ENCODE peak calls at places on chromosomes 11 and 22, in four cellular contexts. O is GM23338, E is SJSA1, J is body of pancreas. L is an unnamed sample. For H3K36me3, the result is how much of the 10 kb centered on the place peaks cover.

GRCh38 chr11:77193915-77194830 is 66.1 kb downstream of the MYO7A start:
- DNase-seq in J (no peak), O (no peak), E (no peak), L (no peak)

GRCh38 chr22:17924735-17925727 is 99.3 kb downstream of the MICAL3 start:
- DNase-seq in O (no peak), J (no peak), E (no peak), L (no peak)

GRCh38 chr22:37808294-37808657 is 542 bp downstream of the GCAT start:
- DNase-seq in E (no peak), J (no peak), O (peak), L (no peak)

GRCh38 chr22:31327786-31328544 is 18.2 kb downstream of the PATZ1 start:
- DNase-seq in E (no peak), J (no peak), O (no peak), L (no peak)

GRCh38 chr11:93054881-93055280 is 85.4 kb downstream of the MTNR1B start:
- DNase-seq in E (peak), O (no peak), J (no peak), L (peak)

GRCh38 chr11:67646535-67647336 is 3.8 kb downstream of the ACY3 start:
- DNase-seq in E (no peak), J (peak), O (no peak), L (no peak)

GRCh38 chr11:1234054-1234720 is 11.3 kb downstream of the MUC5B start:
- DNase-seq in J (peak), E (no peak), O (no peak), L (no peak)

GRCh38 chr22:38415561-38416321 is 39.3 kb downstream of the KCNJ4 start:
- DNase-seq in E (no peak), O (peak), J (no peak), L (no peak)

GRCh38 chr22:28864878-28865596 is 18.3 kb upstream of the ZNRF3 start:
- DNase-seq in J (no peak), E (no peak), O (no peak), L (no peak)

GRCh38 chr11:61581030-61581928 is at the start of gene SYT7:
- DNase-seq in O (peak), E (peak), J (peak), L (peak)

GRCh38 chr22:45976351-45977002 is 485 bp downstream of the WNT7B start:
- DNase-seq in J (no peak), E (no peak), O (peak), L (no peak)

GRCh38 chr11:73342633-73343032 is 33.6 kb upstream of the RELT start:
- DNase-seq in O (peak), E (no peak), J (no peak), L (no peak)

GRCh38 chr11:109668973-109669634 is 247.1 kb downstream of the C11orf87 start:
- DNase-seq in E (no peak), O (no peak), J (no peak), L (no peak)

GRCh38 chr22:31081963-31082605 is 966 bp downstream of the SMTN start:
- DNase-seq in J (no peak), E (peak), O (no peak), L (no peak)

GRCh38 chr11:60394666-60395343 is 1.5 kb upstream of the MS4A14 start:
- DNase-seq in J (no peak), O (no peak), E (no peak), L (no peak)

GRCh38 chr11:76830639-76831312 is 29.9 kb upstream of the ACER3 start:
- DNase-seq in E (no peak), O (no peak), J (peak), L (no peak)

GRCh38 chr11:131609317-131609716 is 238.9 kb downstream of the NTM start:
- DNase-seq in O (no peak), E (peak), J (no peak), L (peak)

GRCh38 chr22:37739000-37739399 is 42.2 kb downstream of the TRIOBP start:
- DNase-seq in J (peak), E (no peak), O (no peak), L (no peak)

GRCh38 chr11:78298216-78298860 is 109.6 kb downstream of the USP35 start:
- DNase-seq in O (no peak), J (no peak), E (peak), L (no peak)

GRCh38 chr22:27641049-27641790 is 160.3 kb downstream of the MN1 start:
- DNase-seq in O (no peak), J (no peak), E (no peak), L (no peak)

GRCh38 chr11:67648140-67648795 is 2.3 kb downstream of the ACY3 start:
- DNase-seq in J (peak), O (peak), E (no peak), L (no peak)

GRCh38 chr11:41201156-41201555 is 258.3 kb downstream of the LRRC4C start:
- DNase-seq in J (no peak), E (peak), O (peak), L (no peak)

GRCh38 chr11:117016747-117017146 is 81.5 kb downstream of the SIK3 start:
- DNase-seq in O (no peak), J (no peak), E (no peak), L (no peak)

GRCh38 chr11:65415499-65416340 is 6.9 kb upstream of the NEAT1 start:
- DNase-seq in E (peak), J (peak), O (no peak), L (no peak)

GRCh38 chr11:31964181-31964580 is 126.7 kb upstream of the RCN1 start:
- DNase-seq in J (no peak), O (no peak), E (no peak), L (no peak)

GRCh38 chr11:31968774-31969433 is 122.0 kb upstream of the RCN1 start:
- DNase-seq in E (peak), J (no peak), O (no peak), L (no peak)

GRCh38 chr11:31972623-31973022 is 118.3 kb upstream of the RCN1 start:
- DNase-seq in J (no peak), E (no peak), O (no peak), L (no peak)

GRCh38 chr11:31967404-31967950 is 123.4 kb upstream of the RCN1 start:
- DNase-seq in O (no peak), J (no peak), E (no peak), L (no peak)

GRCh38 chr11:31966846-31967245 is 124.0 kb upstream of the RCN1 start:
- DNase-seq in J (no peak), E (no peak), O (no peak), L (no peak)
- H3K36me3 ChIP-seq in J (under half), E (under half), O (under half), L (under half)

DNA sequence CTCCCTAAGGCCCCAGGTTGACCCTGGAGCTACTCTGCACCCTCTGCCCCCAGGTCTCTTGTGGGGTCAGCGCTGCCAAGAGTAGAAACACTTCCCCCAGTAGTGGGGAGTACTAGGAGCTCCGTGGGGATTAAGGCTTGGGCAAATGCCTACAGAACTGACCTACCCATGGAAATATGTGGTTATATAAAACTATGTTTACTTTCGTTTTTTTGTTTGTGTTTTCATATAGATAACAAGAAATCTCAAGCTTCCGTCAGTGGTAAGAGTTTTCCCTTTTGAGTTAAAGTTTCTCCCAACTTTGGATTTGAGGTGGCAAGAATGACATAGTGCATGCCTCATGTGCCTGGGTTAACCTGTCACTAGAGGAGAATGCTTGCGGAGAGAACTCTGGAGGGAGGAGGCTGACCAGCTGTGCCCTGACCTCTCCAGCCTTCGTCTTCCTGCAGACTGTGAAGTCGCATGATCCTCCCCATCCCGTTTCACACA is 45.5 kb downstream of the MED15 start:
- DNase-seq in E (no peak), O (no peak), J (peak), L (no peak)
- H3K36me3 ChIP-seq in E (half or more), O (under half), J (under half), L (under half)

GRCh38 chr11:69654660-69655478 is 13.9 kb downstream of the CCND1 start:
- DNase-seq in E (peak), O (peak), J (no peak), L (no peak)
- H3K36me3 ChIP-seq in E (half or more), O (under half), J (under half), L (under half)

DNA sequence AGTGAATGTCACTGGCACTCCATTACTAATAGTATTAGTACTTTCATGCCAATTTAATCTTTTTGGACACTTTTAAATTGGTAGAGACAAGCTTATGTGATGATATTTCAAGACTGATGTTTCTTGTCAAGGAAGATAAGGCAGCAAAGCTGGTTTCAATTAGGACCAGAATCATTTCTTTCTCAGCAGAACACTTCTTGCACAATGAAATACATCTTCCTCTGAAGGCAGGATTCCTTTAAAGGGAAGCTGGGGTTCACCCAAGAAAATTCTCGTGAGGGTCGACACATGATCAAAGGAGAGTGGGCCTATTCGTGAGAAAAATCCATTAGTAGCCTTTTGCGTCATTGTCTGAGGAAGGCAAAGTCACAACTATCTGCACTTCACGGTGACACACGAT is 17.6 kb downstream of the TTC12 start:
- DNase-seq in E (no peak), J (no peak), O (no peak), L (no peak)
- H3K36me3 ChIP-seq in E (under half), J (under half), O (under half), L (under half)

GRCh38 chr11:30724274-30724673 is 138.1 kb upstream of the MPPED2 start:
- DNase-seq in O (no peak), J (no peak), E (no peak), L (no peak)
- H3K36me3 ChIP-seq in O (under half), J (under half), E (under half), L (under half)

L was measured in kidney epithelial cell.